ENCODE peak calls at places on chromosome 11, in five cellular contexts. W is heart right ventricle, D is adrenal gland, J is heart left ventricle, A is breast epithelium. F is an unnamed sample.

GRCh38 chr11:88507771-88508557 is 170.4 kb upstream of the CTSC start:
- DNase-seq in J (no peak), D (no peak), A (no peak), W (no peak), F (no peak)

GRCh38 chr11:119474682-119475596 is 52.0 kb upstream of the THY1 start:
- DNase-seq in J (peak), A (no peak), W (peak), D (peak), F (peak)

GRCh38 chr11:1757861-1758610 is 5.7 kb downstream of the CTSD start:
- DNase-seq in W (no peak), A (no peak), D (no peak), J (no peak), F (no peak)

GRCh38 chr11:120197254-120197891 is 13.5 kb upstream of the OAF start:
- DNase-seq in A (no peak), J (no peak), W (no peak), D (no peak), F (no peak)

GRCh38 chr11:43987384-43988039 is 45.1 kb downstream of the C11orf96 start:
- DNase-seq in D (peak), A (peak), J (peak), W (peak), F (no peak)

GRCh38 chr11:106397787-106398355 is 320.4 kb downstream of the AASDHPPT start:
- DNase-seq in D (no peak), A (no peak), J (no peak), W (no peak), F (no peak)

GRCh38 chr11:111301004-111301839 is 2.9 kb downstream of the POU2AF3 start:
- DNase-seq in W (no peak), J (no peak), A (no peak), D (no peak), F (no peak)

GRCh38 chr11:64854534-64855502 is 10.4 kb upstream of the CDC42BPG start:
- DNase-seq in A (peak), J (peak), D (peak), W (peak), F (peak)

GRCh38 chr11:14538271-14538925 is 18.2 kb upstream of the PSMA1 start:
- DNase-seq in J (no peak), A (no peak), W (no peak), D (no peak), F (no peak)

GRCh38 chr11:14542384-14542783 is 22.2 kb upstream of the PSMA1 start:
- DNase-seq in W (no peak), D (no peak), A (no peak), J (no peak), F (no peak)

GRCh38 chr11:14538926-14539554 is 18.9 kb upstream of the PSMA1 start:
- DNase-seq in D (no peak), W (no peak), A (no peak), J (no peak), F (no peak)

GRCh38 chr11:14541180-14541579 is 21.0 kb upstream of the PSMA1 start:
- DNase-seq in W (peak), A (no peak), J (peak), D (peak), F (no peak)

GRCh38 chr11:14539867-14540475 is 19.8 kb upstream of the PSMA1 start:
- DNase-seq in W (no peak), J (no peak), A (no peak), D (no peak), F (no peak)
- TF ChIP-seq CTCF in W (no peak), J (no peak), A (no peak), D (no peak), F (no peak)

GRCh38 chr11:45932217-45932616 is 9.8 kb downstream of the LARGE2 start:
- DNase-seq in J (no peak), D (no peak), A (no peak), W (no peak), F (no peak)
- H3K27ac ChIP-seq in J (no peak), D (no peak), A (peak), W (no peak), F (peak)

GRCh38 chr11:45021692-45022130 is 71.0 kb upstream of the TP53I11 start:
- DNase-seq in A (peak), W (peak), J (peak), D (peak), F (no peak)
- TF ChIP-seq CTCF in A (no peak), W (peak), J (no peak), D (no peak), F (no peak)

DNA sequence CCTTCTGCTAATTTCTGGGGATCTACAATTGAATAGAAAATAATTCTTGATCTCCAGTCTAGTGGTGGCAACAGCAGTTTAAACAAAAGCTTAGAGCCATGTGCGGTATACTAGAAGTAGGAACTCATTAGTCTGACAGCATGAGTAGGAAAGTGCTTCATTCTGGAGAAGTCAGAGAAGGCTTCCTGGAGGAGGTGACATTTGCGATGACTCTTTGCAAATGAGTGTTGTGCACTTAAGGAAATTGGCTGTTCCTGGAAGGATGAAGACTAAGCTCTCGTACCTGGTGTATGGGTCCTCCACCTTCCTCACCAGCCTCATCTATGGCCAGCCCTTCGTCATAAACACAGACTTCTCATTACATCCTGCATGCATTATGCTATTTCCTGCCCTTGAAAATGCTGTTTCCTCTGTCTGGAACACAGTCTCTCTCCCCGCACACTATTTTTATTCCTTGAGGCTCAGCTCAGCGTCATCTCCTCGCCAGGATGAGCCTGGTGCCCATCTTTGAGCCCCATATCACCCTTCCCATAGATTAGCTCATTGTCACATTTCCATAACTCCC is 132.9 kb downstream of the PKNOX2 start:
- DNase-seq in A (no peak), W (no peak), J (no peak), D (no peak), F (no peak)
- H3K27ac ChIP-seq in A (no peak), W (no peak), J (no peak), D (no peak), F (no peak)

GRCh38 chr11:102226702-102227101 is 90.6 kb upstream of the BIRC3 start:
- DNase-seq in J (no peak), D (peak), A (no peak), W (no peak), F (peak)
- TF ChIP-seq CTCF in J (no peak), D (no peak), A (no peak), W (no peak), F (no peak)

DNA sequence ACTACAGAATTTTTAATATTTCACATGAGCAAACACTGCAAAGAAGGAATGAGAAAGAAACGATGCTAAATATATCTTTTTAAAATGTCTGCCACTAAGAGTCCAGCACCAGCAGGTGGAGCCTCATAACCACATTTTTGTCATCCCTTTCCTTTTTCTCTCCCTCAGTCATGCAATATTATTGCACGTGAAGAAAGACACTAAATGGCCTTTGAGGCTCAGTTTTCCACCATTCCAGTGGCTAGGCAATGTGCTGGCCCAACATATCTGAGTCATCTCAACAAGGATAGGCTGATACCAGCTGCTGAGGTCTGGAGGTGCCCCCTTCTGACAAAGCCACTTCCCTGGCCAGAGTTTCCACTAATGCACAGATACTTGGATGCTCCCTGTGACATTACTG is 1.8 kb downstream of the ALKBH8 start:
- DNase-seq in W (peak), D (peak), J (peak), A (no peak), F (peak)
- H3K27ac ChIP-seq in W (peak), D (no peak), J (no peak), A (no peak), F (no peak)

F was measured in RWPE1.